ENCODE peak calls at places on chromosome 13, in nine cellular contexts. One of them, this sample, is unnamed.

GRCh38 chr13:106567421-106568224 is at the start of gene ARGLU1:
- DNase-seq in cardiac muscle cell: peak; percentile 95
- DNase-seq in heart right ventricle: peak; percentile 94
- DNase-seq in keratinocyte: peak; percentile 40
- DNase-seq in tibial nerve: peak; percentile 88
- DNase-seq in effector memory CD4-positive, alpha-beta T cell: peak; percentile 93
- DNase-seq in right lobe of liver: peak; percentile 93
- DNase-seq in PC-9: peak; percentile 93
- DNase-seq in endothelial cell of umbilical vein: peak; percentile 96
- DNase-seq in this sample: peak; percentile 86

GRCh38 chr13:111066544-111066943 is 48.6 kb upstream of the ARHGEF7 start:
- DNase-seq in effector memory CD4-positive, alpha-beta T cell: no peak
- DNase-seq in PC-9: no peak
- DNase-seq in cardiac muscle cell: no peak
- DNase-seq in keratinocyte: no peak
- DNase-seq in tibial nerve: no peak
- DNase-seq in endothelial cell of umbilical vein: no peak
- DNase-seq in heart right ventricle: no peak
- DNase-seq in right lobe of liver: no peak
- DNase-seq in this sample: no peak

GRCh38 chr13:25575562-25575961 is 203.8 kb downstream of the ATP8A2 start:
- DNase-seq in effector memory CD4-positive, alpha-beta T cell: no peak
- DNase-seq in keratinocyte: no peak
- DNase-seq in right lobe of liver: no peak
- DNase-seq in endothelial cell of umbilical vein: no peak
- DNase-seq in tibial nerve: no peak
- DNase-seq in heart right ventricle: no peak
- DNase-seq in PC-9: no peak
- DNase-seq in cardiac muscle cell: no peak
- DNase-seq in this sample: no peak

GRCh38 chr13:94658926-94659649 is 53.3 kb downstream of the SOX21 start:
- DNase-seq in PC-9: no peak
- DNase-seq in effector memory CD4-positive, alpha-beta T cell: no peak
- DNase-seq in endothelial cell of umbilical vein: peak; percentile 33
- DNase-seq in keratinocyte: no peak
- DNase-seq in cardiac muscle cell: no peak
- DNase-seq in heart right ventricle: no peak
- DNase-seq in right lobe of liver: no peak
- DNase-seq in tibial nerve: no peak
- DNase-seq in this sample: no peak

GRCh38 chr13:27182844-27183497 is 11.4 kb upstream of the USP12 start:
- DNase-seq in PC-9: peak; percentile 66
- DNase-seq in effector memory CD4-positive, alpha-beta T cell: no peak
- DNase-seq in endothelial cell of umbilical vein: peak; percentile 89
- DNase-seq in cardiac muscle cell: peak; percentile 35
- DNase-seq in keratinocyte: no peak
- DNase-seq in right lobe of liver: peak; percentile 75
- DNase-seq in tibial nerve: no peak
- DNase-seq in heart right ventricle: peak; percentile 79
- DNase-seq in this sample: peak; percentile 92

GRCh38 chr13:21674271-21675009 is 3.6 kb downstream of the FGF9 start:
- DNase-seq in keratinocyte: no peak
- DNase-seq in PC-9: no peak
- DNase-seq in cardiac muscle cell: peak; percentile 66
- DNase-seq in effector memory CD4-positive, alpha-beta T cell: no peak
- DNase-seq in tibial nerve: no peak
- DNase-seq in endothelial cell of umbilical vein: no peak
- DNase-seq in right lobe of liver: no peak
- DNase-seq in heart right ventricle: peak; percentile 33
- DNase-seq in this sample: no peak

GRCh38 chr13:51801631-51802099 is 2.3 kb downstream of the DHRS12 start:
- DNase-seq in PC-9: peak; percentile 48
- DNase-seq in effector memory CD4-positive, alpha-beta T cell: no peak
- DNase-seq in right lobe of liver: peak; percentile 87
- DNase-seq in tibial nerve: peak; percentile 50
- DNase-seq in cardiac muscle cell: no peak
- DNase-seq in keratinocyte: no peak
- DNase-seq in heart right ventricle: peak; percentile 80
- DNase-seq in endothelial cell of umbilical vein: peak; percentile 54
- DNase-seq in this sample: no peak

GRCh38 chr13:69243366-69243765 is 864.3 kb upstream of the ATXN8OS start:
- DNase-seq in endothelial cell of umbilical vein: no peak
- DNase-seq in keratinocyte: no peak
- DNase-seq in cardiac muscle cell: no peak
- DNase-seq in right lobe of liver: no peak
- DNase-seq in tibial nerve: no peak
- DNase-seq in PC-9: no peak
- DNase-seq in effector memory CD4-positive, alpha-beta T cell: no peak
- DNase-seq in heart right ventricle: no peak
- DNase-seq in this sample: no peak

GRCh38 chr13:48818495-48818961 is 157.2 kb upstream of the FNDC3A start:
- DNase-seq in PC-9: no peak
- DNase-seq in heart right ventricle: no peak
- DNase-seq in right lobe of liver: no peak
- DNase-seq in effector memory CD4-positive, alpha-beta T cell: no peak
- DNase-seq in tibial nerve: no peak
- DNase-seq in cardiac muscle cell: no peak
- DNase-seq in keratinocyte: peak; percentile 41
- DNase-seq in endothelial cell of umbilical vein: peak; percentile 17
- DNase-seq in this sample: peak; percentile 72

GRCh38 chr13:73059460-73060250 is 850 bp downstream of the KLF5 start:
- DNase-seq in heart right ventricle: peak; percentile 30
- DNase-seq in tibial nerve: no peak
- DNase-seq in endothelial cell of umbilical vein: peak; percentile 16
- DNase-seq in keratinocyte: no peak
- DNase-seq in right lobe of liver: peak; percentile 82
- DNase-seq in effector memory CD4-positive, alpha-beta T cell: no peak
- DNase-seq in cardiac muscle cell: peak; percentile 69
- DNase-seq in PC-9: peak; percentile 73
- DNase-seq in this sample: no peak

GRCh38 chr13:73062368-73062767 is 3.6 kb downstream of the KLF5 start:
- DNase-seq in keratinocyte: no peak
- DNase-seq in right lobe of liver: no peak
- DNase-seq in endothelial cell of umbilical vein: no peak
- DNase-seq in tibial nerve: no peak
- DNase-seq in PC-9: no peak
- DNase-seq in effector memory CD4-positive, alpha-beta T cell: no peak
- DNase-seq in cardiac muscle cell: no peak
- DNase-seq in heart right ventricle: no peak
- DNase-seq in this sample: no peak

GRCh38 chr13:73060251-73061160 is 1.7 kb downstream of the KLF5 start:
- DNase-seq in effector memory CD4-positive, alpha-beta T cell: no peak
- DNase-seq in PC-9: no peak
- DNase-seq in cardiac muscle cell: no peak
- DNase-seq in heart right ventricle: peak; percentile 31
- DNase-seq in tibial nerve: no peak
- DNase-seq in endothelial cell of umbilical vein: peak; percentile 24
- DNase-seq in keratinocyte: no peak
- DNase-seq in right lobe of liver: peak; percentile 25
- DNase-seq in this sample: peak; percentile 64

GRCh38 chr13:73063166-73063565 is 4.4 kb downstream of the KLF5 start:
- DNase-seq in endothelial cell of umbilical vein: no peak
- DNase-seq in effector memory CD4-positive, alpha-beta T cell: no peak
- DNase-seq in tibial nerve: no peak
- DNase-seq in PC-9: no peak
- DNase-seq in heart right ventricle: no peak
- DNase-seq in keratinocyte: no peak
- DNase-seq in cardiac muscle cell: no peak
- DNase-seq in right lobe of liver: no peak
- DNase-seq in this sample: no peak

GRCh38 chr13:73061478-73062275 is 2.9 kb downstream of the KLF5 start:
- DNase-seq in tibial nerve: no peak
- DNase-seq in right lobe of liver: no peak
- DNase-seq in PC-9: no peak
- DNase-seq in effector memory CD4-positive, alpha-beta T cell: no peak
- DNase-seq in cardiac muscle cell: no peak
- DNase-seq in heart right ventricle: no peak
- DNase-seq in endothelial cell of umbilical vein: no peak
- DNase-seq in keratinocyte: no peak
- DNase-seq in this sample: no peak
- H3K27ac ChIP-seq in tibial nerve: no peak overlapping the region
- H3K27ac ChIP-seq in right lobe of liver: no peak overlapping the region
- H3K27ac ChIP-seq in PC-9: peak overlapping the region; percentile 96
- H3K27ac ChIP-seq in effector memory CD4-positive, alpha-beta T cell: no peak overlapping the region
- H3K27ac ChIP-seq in cardiac muscle cell: no peak overlapping the region
- H3K27ac ChIP-seq in heart right ventricle: no peak overlapping the region
- H3K27ac ChIP-seq in endothelial cell of umbilical vein: no peak overlapping the region
- H3K27ac ChIP-seq in keratinocyte: peak overlapping the region; percentile 97
- H3K27ac ChIP-seq in this sample: no peak overlapping the region

DNA sequence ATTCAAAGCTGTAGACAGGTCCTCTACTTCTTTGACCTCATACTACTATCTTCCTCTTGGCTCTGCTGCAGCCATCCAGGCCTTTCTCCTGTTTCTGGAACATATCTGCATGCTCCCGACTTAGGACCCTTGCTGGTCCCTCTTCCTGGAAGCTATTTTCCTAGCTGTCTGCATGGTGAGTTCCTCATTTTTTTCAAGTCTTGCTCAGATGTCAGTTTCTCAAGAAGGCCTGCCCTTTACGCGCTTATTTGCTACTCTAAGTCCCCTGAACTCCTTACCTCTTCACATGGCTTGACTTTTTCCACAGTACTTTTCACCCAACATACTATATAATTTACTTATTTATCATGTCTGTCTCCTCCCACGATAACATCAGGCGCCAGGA is 31.4 kb downstream of the DNAJC3 start:
- DNase-seq in keratinocyte: no peak
- DNase-seq in effector memory CD4-positive, alpha-beta T cell: no peak
- DNase-seq in tibial nerve: no peak
- DNase-seq in right lobe of liver: no peak
- DNase-seq in cardiac muscle cell: no peak
- DNase-seq in PC-9: no peak
- DNase-seq in endothelial cell of umbilical vein: no peak
- DNase-seq in heart right ventricle: no peak
- DNase-seq in this sample: no peak
- H3K27ac ChIP-seq in keratinocyte: no peak overlapping the region
- H3K27ac ChIP-seq in effector memory CD4-positive, alpha-beta T cell: no peak overlapping the region
- H3K27ac ChIP-seq in tibial nerve: no peak overlapping the region
- H3K27ac ChIP-seq in right lobe of liver: no peak overlapping the region
- H3K27ac ChIP-seq in cardiac muscle cell: no peak overlapping the region
- H3K27ac ChIP-seq in PC-9: no peak overlapping the region
- H3K27ac ChIP-seq in endothelial cell of umbilical vein: no peak overlapping the region
- H3K27ac ChIP-seq in heart right ventricle: no peak overlapping the region
- H3K27ac ChIP-seq in this sample: no peak overlapping the region

GRCh38 chr13:45393941-45394570 is 24.1 kb downstream of the SLC25A30 start:
- DNase-seq in PC-9: peak; percentile 59
- DNase-seq in effector memory CD4-positive, alpha-beta T cell: no peak
- DNase-seq in cardiac muscle cell: peak; percentile 67
- DNase-seq in heart right ventricle: peak; percentile 29
- DNase-seq in keratinocyte: no peak
- DNase-seq in tibial nerve: no peak
- DNase-seq in right lobe of liver: no peak
- DNase-seq in endothelial cell of umbilical vein: peak; percentile 55
- DNase-seq in this sample: no peak

GRCh38 chr13:45391926-45392325 is 26.2 kb downstream of the SLC25A30 start:
- DNase-seq in cardiac muscle cell: no peak
- DNase-seq in PC-9: no peak
- DNase-seq in effector memory CD4-positive, alpha-beta T cell: no peak
- DNase-seq in heart right ventricle: no peak
- DNase-seq in keratinocyte: no peak
- DNase-seq in right lobe of liver: no peak
- DNase-seq in tibial nerve: no peak
- DNase-seq in endothelial cell of umbilical vein: no peak
- DNase-seq in this sample: no peak

GRCh38 chr13:45396548-45397095 is 21.6 kb downstream of the SLC25A30 start:
- DNase-seq in endothelial cell of umbilical vein: peak; percentile 84
- DNase-seq in tibial nerve: no peak
- DNase-seq in PC-9: no peak
- DNase-seq in right lobe of liver: no peak
- DNase-seq in heart right ventricle: no peak
- DNase-seq in keratinocyte: no peak
- DNase-seq in cardiac muscle cell: no peak
- DNase-seq in effector memory CD4-positive, alpha-beta T cell: no peak
- DNase-seq in this sample: no peak

GRCh38 chr13:45392811-45393210 is 25.4 kb downstream of the SLC25A30 start:
- DNase-seq in keratinocyte: no peak
- DNase-seq in PC-9: no peak
- DNase-seq in endothelial cell of umbilical vein: no peak
- DNase-seq in tibial nerve: no peak
- DNase-seq in right lobe of liver: no peak
- DNase-seq in effector memory CD4-positive, alpha-beta T cell: no peak
- DNase-seq in heart right ventricle: no peak
- DNase-seq in cardiac muscle cell: no peak
- DNase-seq in this sample: no peak
- H3K27ac ChIP-seq in keratinocyte: no peak overlapping the region
- H3K27ac ChIP-seq in PC-9: no peak overlapping the region
- H3K27ac ChIP-seq in endothelial cell of umbilical vein: no peak overlapping the region
- H3K27ac ChIP-seq in tibial nerve: no peak overlapping the region
- H3K27ac ChIP-seq in right lobe of liver: no peak overlapping the region
- H3K27ac ChIP-seq in effector memory CD4-positive, alpha-beta T cell: no peak overlapping the region
- H3K27ac ChIP-seq in heart right ventricle: no peak overlapping the region
- H3K27ac ChIP-seq in cardiac muscle cell: no peak overlapping the region
- H3K27ac ChIP-seq in this sample: no peak overlapping the region

GRCh38 chr13:67075239-67075638 is 154.9 kb downstream of the PCDH9 start:
- DNase-seq in tibial nerve: no peak
- DNase-seq in cardiac muscle cell: no peak
- DNase-seq in effector memory CD4-positive, alpha-beta T cell: no peak
- DNase-seq in keratinocyte: no peak
- DNase-seq in right lobe of liver: no peak
- DNase-seq in endothelial cell of umbilical vein: peak; percentile 21
- DNase-seq in PC-9: no peak
- DNase-seq in heart right ventricle: no peak
- DNase-seq in this sample: no peak

GRCh38 chr13:67069117-67069767 is 160.9 kb downstream of the PCDH9 start:
- DNase-seq in effector memory CD4-positive, alpha-beta T cell: no peak
- DNase-seq in tibial nerve: no peak
- DNase-seq in heart right ventricle: no peak
- DNase-seq in endothelial cell of umbilical vein: no peak
- DNase-seq in cardiac muscle cell: no peak
- DNase-seq in PC-9: no peak
- DNase-seq in keratinocyte: no peak
- DNase-seq in right lobe of liver: no peak
- DNase-seq in this sample: no peak

GRCh38 chr13:67071918-67072598 is 158.1 kb downstream of the PCDH9 start:
- DNase-seq in cardiac muscle cell: no peak
- DNase-seq in tibial nerve: no peak
- DNase-seq in right lobe of liver: no peak
- DNase-seq in heart right ventricle: no peak
- DNase-seq in keratinocyte: no peak
- DNase-seq in PC-9: no peak
- DNase-seq in endothelial cell of umbilical vein: no peak
- DNase-seq in effector memory CD4-positive, alpha-beta T cell: no peak
- DNase-seq in this sample: no peak

GRCh38 chr13:67064920-67065319 is 165.2 kb downstream of the PCDH9 start:
- DNase-seq in keratinocyte: no peak
- DNase-seq in right lobe of liver: no peak
- DNase-seq in cardiac muscle cell: no peak
- DNase-seq in heart right ventricle: no peak
- DNase-seq in tibial nerve: no peak
- DNase-seq in endothelial cell of umbilical vein: no peak
- DNase-seq in effector memory CD4-positive, alpha-beta T cell: no peak
- DNase-seq in PC-9: no peak
- DNase-seq in this sample: no peak

DNA sequence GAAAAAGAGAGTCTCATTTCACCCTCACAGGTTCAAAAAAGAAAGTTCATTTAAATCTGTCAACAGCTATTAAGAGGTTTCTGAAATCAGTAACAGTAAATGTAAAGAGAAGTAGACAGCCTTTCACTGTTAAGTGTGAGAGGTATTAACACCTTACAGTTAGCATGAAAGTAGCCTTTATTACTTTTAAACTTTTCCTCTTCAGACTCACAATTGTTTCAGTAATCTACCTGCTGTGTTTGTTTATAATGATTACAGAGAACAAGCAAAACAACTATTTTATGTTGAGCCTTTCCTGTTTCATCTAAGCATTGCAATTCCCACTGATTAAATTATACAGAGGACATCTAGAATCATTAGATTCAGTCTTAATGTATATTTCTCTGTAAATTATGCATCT is 159.8 kb downstream of the PCDH9 start:
- DNase-seq in heart right ventricle: no peak
- DNase-seq in right lobe of liver: no peak
- DNase-seq in PC-9: no peak
- DNase-seq in keratinocyte: no peak
- DNase-seq in cardiac muscle cell: peak; percentile 15
- DNase-seq in endothelial cell of umbilical vein: no peak
- DNase-seq in tibial nerve: no peak
- DNase-seq in effector memory CD4-positive, alpha-beta T cell: no peak
- DNase-seq in this sample: no peak
- H3K27ac ChIP-seq in heart right ventricle: no peak overlapping the region
- H3K27ac ChIP-seq in right lobe of liver: no peak overlapping the region
- H3K27ac ChIP-seq in PC-9: no peak overlapping the region
- H3K27ac ChIP-seq in keratinocyte: no peak overlapping the region
- H3K27ac ChIP-seq in cardiac muscle cell: no peak overlapping the region
- H3K27ac ChIP-seq in endothelial cell of umbilical vein: no peak overlapping the region
- H3K27ac ChIP-seq in tibial nerve: no peak overlapping the region
- H3K27ac ChIP-seq in effector memory CD4-positive, alpha-beta T cell: no peak overlapping the region
- H3K27ac ChIP-seq in this sample: no peak overlapping the region

This sample was measured in brain microvascular endothelial cell.